ENCODE peak calls at places on chromosomes 6 and 20, in eight cellular contexts. F, O, R, H, W, U, Z and D are unnamed samples.

GRCh38 chr6:167856999-167857660 is 30.4 kb downstream of the AFDN start:
- DNase-seq in F (no peak), O (no peak), R (no peak), H (no peak), W (no peak), U (no peak), Z (no peak), D (no peak)

GRCh38 chr6:149065658-149066556 is 251.6 kb upstream of the TAB2 start:
- DNase-seq in F (peak; percentile 58), O (no peak), R (no peak), H (no peak), W (no peak), U (no peak), Z (no peak), D (no peak)

GRCh38 chr6:108250240-108250866 is 10.5 kb downstream of the SNX3 start:
- DNase-seq in F (peak; percentile 62), O (no peak), R (no peak), H (no peak), W (no peak), U (no peak), Z (no peak), D (no peak)

GRCh38 chr6:97524846-97525245 is 241.8 kb upstream of the MMS22L start:
- DNase-seq in F (no peak), O (no peak), R (no peak), H (peak; percentile 72), W (no peak), U (no peak), Z (no peak), D (no peak)

GRCh38 chr6:109396319-109396718 is 14.1 kb upstream of the CD164 start:
- DNase-seq in F (no peak), O (no peak), R (no peak), H (no peak), W (no peak), U (no peak), Z (no peak), D (no peak)

GRCh38 chr6:25427549-25427948 is 148.4 kb downstream of the CARMIL1 start:
- DNase-seq in F (no peak), O (no peak), R (no peak), H (no peak), W (no peak), U (no peak), Z (no peak), D (no peak)

GRCh38 chr6:125154184-125155135 is 887 bp downstream of the TPD52L1 start:
- DNase-seq in F (no peak), O (no peak), R (peak; percentile 45), H (no peak), W (peak; percentile 14), U (peak; percentile 42), Z (peak; percentile 75), D (peak; percentile 21)

GRCh38 chr6:39834866-39835265 is 42.7 kb downstream of the DAAM2 start:
- DNase-seq in F (no peak), O (no peak), R (no peak), H (no peak), W (no peak), U (no peak), Z (no peak), D (no peak)

GRCh38 chr20:34199183-34199582 is 42.0 kb upstream of the ASIP start:
- DNase-seq in F (no peak), O (no peak), R (no peak), H (no peak), W (no peak), U (no peak), Z (no peak), D (no peak)

GRCh38 chr6:163635315-163635714 is 220.8 kb downstream of the QKI start:
- DNase-seq in F (no peak), O (no peak), R (no peak), H (no peak), W (no peak), U (no peak), Z (no peak), D (no peak)

GRCh38 chr20:17169575-17170136 is 57.2 kb upstream of the PCSK2 start:
- DNase-seq in F (no peak), O (no peak), R (no peak), H (no peak), W (no peak), U (peak; percentile 70), Z (peak; percentile 22), D (no peak)

GRCh38 chr6:135162678-135163439 is 18.2 kb upstream of the MYB start:
- DNase-seq in F (peak; percentile 67), O (no peak), R (peak; percentile 49), H (peak; percentile 77), W (no peak), U (no peak), Z (peak; percentile 22), D (no peak)

GRCh38 chr20:4820833-4821518 is 99.3 kb downstream of the PRND start:
- DNase-seq in F (no peak), O (no peak), R (no peak), H (no peak), W (no peak), U (peak; percentile 43), Z (no peak), D (no peak)

GRCh38 chr6:39791850-39792500 is at the start of gene DAAM2:
- DNase-seq in F (no peak), O (peak; percentile 84), R (peak; percentile 50), H (no peak), W (peak; percentile 71), U (peak; percentile 76), Z (peak; percentile 54), D (peak; percentile 54)

GRCh38 chr6:28983838-28984237 is 21.3 kb downstream of the ZNF311 start:
- DNase-seq in F (no peak), O (no peak), R (no peak), H (no peak), W (no peak), U (no peak), Z (no peak), D (no peak)

GRCh38 chr6:28988536-28989415 is 16.3 kb downstream of the ZNF311 start:
- DNase-seq in F (peak; percentile 95), O (no peak), R (peak; percentile 52), H (peak; percentile 92), W (peak; percentile 45), U (no peak), Z (peak; percentile 26), D (no peak)

GRCh38 chr6:28981833-28982475 is 23.2 kb downstream of the ZNF311 start:
- DNase-seq in F (peak; percentile 95), O (peak; percentile 93), R (peak; percentile 83), H (no peak), W (peak; percentile 81), U (peak; percentile 81), Z (peak; percentile 86), D (peak; percentile 74)

GRCh38 chr6:28982476-28983266 is 22.4 kb downstream of the ZNF311 start:
- DNase-seq in F (peak; percentile 83), O (no peak), R (no peak), H (no peak), W (no peak), U (no peak), Z (peak; percentile 45), D (no peak)

GRCh38 chr6:28985396-28986164 is 19.5 kb downstream of the ZNF311 start:
- DNase-seq in F (peak; percentile 62), O (peak; percentile 95), R (peak; percentile 86), H (peak; percentile 92), W (peak; percentile 84), U (peak; percentile 81), Z (peak; percentile 89), D (peak; percentile 44)
- TF ChIP-seq POLR2A in F (no peak), O (no peak), R (peak; percentile 58), H (peak; percentile 86), W (no peak), U (peak; percentile 48), Z (peak; percentile 38), D (no peak)

GRCh38 chr6:8589941-8590676 is 154.8 kb upstream of the SLC35B3 start:
- DNase-seq in F (peak; percentile 7), O (no peak), R (no peak), H (no peak), W (no peak), U (no peak), Z (no peak), D (no peak)
- TF ChIP-seq CTCF in F (no peak), O (no peak), R (no peak), H (peak; percentile 45), W (no peak), U (no peak), Z (no peak), D (no peak)

GRCh38 chr6:9690388-9690787 is 724.5 kb downstream of the TFAP2A start:
- DNase-seq in F (no peak), O (no peak), R (no peak), H (no peak), W (no peak), U (no peak), Z (no peak), D (no peak)
- TF ChIP-seq POLR2A in F (no peak), O (no peak), R (no peak), H (no peak), W (no peak), U (no peak), Z (no peak), D (no peak)

GRCh38 chr6:150336708-150337107 is 32.1 kb upstream of the IYD start:
- DNase-seq in F (no peak), O (no peak), R (no peak), H (no peak), W (no peak), U (no peak), Z (no peak), D (no peak)

GRCh38 chr6:150333592-150333954 is 35.2 kb upstream of the IYD start:
- DNase-seq in F (no peak), O (no peak), R (no peak), H (no peak), W (no peak), U (no peak), Z (no peak), D (no peak)

GRCh38 chr6:150332939-150333591 is 35.7 kb upstream of the IYD start:
- DNase-seq in F (no peak), O (no peak), R (no peak), H (no peak), W (no peak), U (no peak), Z (no peak), D (no peak)

GRCh38 chr6:150336299-150336698 is 32.5 kb upstream of the IYD start:
- DNase-seq in F (no peak), O (no peak), R (no peak), H (no peak), W (no peak), U (no peak), Z (no peak), D (no peak)

DNA sequence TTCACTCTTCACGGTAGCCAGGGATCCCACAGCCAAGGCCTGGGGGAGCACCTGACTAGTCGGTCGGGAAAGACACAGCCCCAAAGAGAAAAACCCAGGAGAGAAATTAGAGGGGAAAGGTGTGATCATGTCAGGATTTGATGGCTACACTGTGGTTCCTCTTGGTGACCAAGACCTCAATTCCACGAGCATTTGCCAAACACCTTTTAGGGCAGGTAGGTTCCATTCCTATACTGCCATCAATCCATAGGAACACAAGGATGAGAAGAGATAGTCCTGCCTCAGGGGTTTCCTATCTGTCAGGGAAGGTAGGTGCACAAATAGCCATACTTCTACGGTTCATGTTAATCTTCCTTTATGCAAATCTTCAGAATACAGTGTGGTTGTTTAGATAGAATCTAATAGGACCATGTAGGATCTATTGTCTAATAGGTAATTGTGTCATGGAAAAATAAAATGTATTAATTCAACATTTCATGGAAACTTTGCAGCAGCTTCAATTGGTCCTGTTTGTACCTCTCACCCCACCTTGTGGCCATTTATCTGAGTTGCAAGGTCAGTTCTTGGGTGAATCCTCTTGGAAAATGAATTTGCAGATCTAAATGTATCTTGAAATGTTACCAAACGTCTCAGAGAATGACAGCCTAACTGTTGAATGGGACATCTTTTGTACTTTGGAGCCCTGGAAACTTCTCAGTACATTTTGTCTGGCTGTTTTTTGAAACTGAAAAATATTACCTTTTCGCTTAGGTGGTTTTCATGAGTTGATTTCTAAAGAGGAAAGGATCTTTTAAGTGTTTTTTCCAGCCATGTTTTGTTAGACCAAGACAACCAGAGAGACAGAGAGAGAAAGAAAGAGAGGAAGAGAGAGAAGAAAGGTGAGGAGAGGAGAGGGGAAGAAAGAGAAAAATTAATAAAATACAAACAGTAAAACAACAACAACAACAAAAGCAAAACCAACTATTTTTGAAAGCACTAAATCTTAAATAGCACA is 33.7 kb upstream of the IYD start:
- DNase-seq in F (peak; percentile 67), O (no peak), R (peak; percentile 44), H (no peak), W (peak; percentile 29), U (no peak), Z (peak; percentile 41), D (no peak)
- TF ChIP-seq CTCF in F (peak; percentile 64), O (peak; percentile 55), R (peak; percentile 87), H (peak; percentile 78), W (peak; percentile 88), U (no peak), Z (peak; percentile 78), D (peak; percentile 84)